ENCODE peak calls at places on chromosome 12, in eight cellular contexts. N is MCF 10A, T is epithelial cell of esophagus, U is lower leg skin, K is AG09309, C is PC-3, H is HL-60, R is stomach. E is an unnamed sample.

GRCh38 chr12:82955020-82955419 is 268.3 kb downstream of the TMTC2 start:
- DNase-seq in T (peak), N (peak), R (no peak), C (peak), K (no peak), U (no peak), H (no peak), E (no peak)

GRCh38 chr12:50006754-50007442 is 18.4 kb downstream of the RACGAP1 start:
- DNase-seq in C (peak), T (peak), U (no peak), R (no peak), H (no peak), K (no peak), N (no peak), E (no peak)

GRCh38 chr12:111270128-111270651 is 98.7 kb downstream of the PHETA1 start:
- DNase-seq in T (no peak), C (no peak), H (no peak), N (no peak), U (no peak), R (no peak), K (no peak), E (no peak)

GRCh38 chr12:100229036-100229635 is 28.5 kb downstream of the ACTR6 start:
- DNase-seq in H (peak), K (no peak), C (peak), T (peak), N (peak), U (no peak), R (no peak), E (no peak)

GRCh38 chr12:127161466-127161865 is 1105.5 kb upstream of the TMEM132C start:
- DNase-seq in K (no peak), N (no peak), C (no peak), T (no peak), H (no peak), U (no peak), R (no peak), E (no peak)

GRCh38 chr12:6337958-6338406 is 3.9 kb downstream of the TNFRSF1A start:
- DNase-seq in N (peak), H (peak), U (no peak), K (no peak), R (no peak), T (no peak), C (no peak), E (no peak)

GRCh38 chr12:111446044-111446581 is 40.4 kb downstream of the SH2B3 start:
- DNase-seq in R (peak), C (no peak), K (no peak), U (peak), T (no peak), H (no peak), N (peak), E (no peak)

GRCh38 chr12:20122274-20122673 is 246.1 kb upstream of the PDE3A start:
- DNase-seq in N (peak), K (no peak), R (no peak), T (no peak), H (no peak), U (no peak), C (no peak), E (no peak)

GRCh38 chr12:88258396-88258795 is 116.3 kb downstream of the TMTC3 start:
- DNase-seq in N (no peak), K (peak), T (no peak), R (no peak), C (no peak), H (no peak), U (no peak), E (no peak)

GRCh38 chr12:124527861-124528561 is 39.4 kb downstream of the NCOR2 start:
- DNase-seq in C (no peak), U (no peak), H (no peak), T (peak), K (no peak), N (no peak), R (no peak), E (no peak)

GRCh38 chr12:88298761-88299242 is 156.7 kb downstream of the TMTC3 start:
- DNase-seq in H (no peak), T (peak), K (peak), C (peak), R (peak), U (no peak), N (peak), E (no peak)

GRCh38 chr12:40864891-40865290 is 172.7 kb downstream of the CNTN1 start:
- DNase-seq in N (no peak), T (no peak), H (no peak), U (no peak), R (no peak), K (no peak), C (no peak), E (no peak)

DNA sequence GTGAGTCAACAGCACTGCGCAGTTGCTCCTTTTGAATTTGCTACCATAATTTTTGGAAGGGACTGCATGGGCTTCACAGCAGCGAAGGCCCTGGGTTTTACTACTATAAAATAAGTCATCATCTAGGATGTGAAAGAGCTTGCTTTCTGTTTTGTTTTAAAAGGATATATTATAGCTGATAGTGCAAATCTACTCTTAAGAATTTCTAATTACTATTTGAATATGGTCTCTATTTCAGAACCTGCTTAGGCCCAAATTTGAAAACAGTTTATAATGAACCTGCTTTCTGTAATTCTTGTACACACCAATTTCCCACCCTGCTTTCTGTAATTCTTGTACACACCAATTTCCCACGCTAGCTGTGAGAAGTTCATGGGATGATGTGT is 73.0 kb downstream of the SRGAP1 start:
- DNase-seq in C (no peak), U (no peak), R (no peak), N (no peak), H (no peak), K (no peak), T (no peak), E (no peak)
- TF ChIP-seq CTCF in C (no peak), U (no peak), R (no peak), N (no peak), H (no peak), K (no peak), T (no peak), E (no peak)

GRCh38 chr12:84910549-84911241 is 1.9 kb downstream of the SLC6A15 start:
- DNase-seq in K (no peak), U (no peak), T (peak), N (no peak), R (no peak), H (no peak), C (no peak), E (no peak)

GRCh38 chr12:84911331-84912190 is 1.0 kb downstream of the SLC6A15 start:
- DNase-seq in U (peak), C (peak), K (no peak), R (no peak), H (no peak), T (peak), N (peak), E (peak)

GRCh38 chr12:84913151-84913550 is 552 bp upstream of the SLC6A15 start:
- DNase-seq in C (no peak), T (peak), K (no peak), H (no peak), N (peak), U (peak), R (no peak), E (no peak)

GRCh38 chr12:84912191-84913142 is at the start of gene SLC6A15:
- DNase-seq in K (no peak), T (peak), R (no peak), N (peak), H (no peak), C (no peak), U (peak), E (peak)
- TF ChIP-seq CTCF in K (peak), T (peak), R (no peak), N (peak), H (no peak), C (no peak), U (no peak), E (peak)

DNA sequence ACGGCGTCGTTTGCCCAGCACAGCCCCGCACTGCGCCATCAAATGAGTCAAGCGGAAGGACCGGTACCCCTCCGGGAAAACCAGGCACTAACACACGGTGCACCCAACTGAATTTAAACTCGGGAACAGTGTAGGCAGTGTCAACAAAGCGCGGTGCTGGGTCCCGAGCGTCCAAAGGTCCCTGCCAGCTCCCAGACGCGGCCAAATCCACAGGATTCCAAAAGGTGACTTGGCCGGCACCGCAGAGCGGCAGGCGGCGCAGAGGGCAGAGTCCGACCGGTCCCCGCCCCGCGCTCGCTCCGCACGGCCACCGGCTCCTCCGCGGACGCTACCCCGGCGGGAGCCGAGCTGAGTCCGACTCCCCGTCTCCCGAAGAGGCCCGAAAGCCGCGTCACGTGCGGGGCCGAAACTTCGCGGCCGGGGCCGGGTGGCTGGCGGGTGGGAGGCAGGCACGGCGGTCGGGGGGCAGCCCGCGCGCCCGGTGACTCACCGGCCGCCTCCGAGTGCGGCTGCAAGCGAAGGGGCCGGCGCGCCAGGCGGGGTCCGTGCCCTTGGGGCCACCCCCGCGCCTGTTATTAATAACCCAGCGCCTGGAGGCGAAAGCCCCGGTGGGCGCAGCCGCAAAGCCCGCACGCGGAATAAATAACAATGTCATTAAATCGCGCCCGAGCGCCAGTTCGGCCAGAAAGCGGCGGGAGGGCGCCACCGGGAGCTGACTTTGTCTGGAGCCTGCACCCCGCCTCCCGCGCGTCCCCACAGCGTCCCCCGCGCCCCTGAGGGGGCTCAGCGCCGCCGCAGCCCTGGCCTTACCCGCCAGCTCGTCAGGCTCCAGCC is 823 bp downstream of the DENND5B start:
- DNase-seq in R (peak), H (peak), K (no peak), U (peak), C (peak), T (peak), N (peak), E (peak)
- TF ChIP-seq CTCF in R (no peak), H (no peak), K (no peak), U (no peak), C (no peak), T (no peak), N (no peak), E (peak)

DNA sequence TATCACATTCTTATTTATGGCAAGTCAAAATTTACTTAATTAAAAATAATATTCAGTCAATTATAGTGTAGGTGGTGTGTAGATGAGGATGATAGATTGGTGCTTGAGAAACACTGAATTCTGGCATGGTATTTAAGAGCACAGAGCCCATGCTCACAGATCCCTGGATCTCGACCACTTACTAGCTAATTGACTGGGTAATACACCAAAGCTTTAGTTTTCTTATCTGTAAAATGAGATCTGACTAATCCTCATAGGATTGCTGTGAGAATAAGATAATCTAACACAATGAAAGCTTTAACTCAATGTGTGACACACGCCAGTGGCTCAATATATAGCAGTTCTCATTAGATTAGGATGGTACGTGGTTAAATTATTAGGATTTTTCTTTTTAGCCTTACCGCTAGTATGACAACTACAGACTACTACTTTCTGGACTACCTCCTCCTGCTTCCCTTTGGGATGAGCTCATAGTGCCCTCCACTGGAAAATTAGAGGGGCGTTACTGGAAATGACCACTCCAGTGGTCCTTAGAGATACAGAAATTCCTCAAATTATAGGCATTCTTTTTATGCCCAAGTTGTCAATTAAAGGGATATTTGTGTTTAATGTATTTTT is 482.8 kb upstream of the TBX3 start:
- DNase-seq in H (no peak), C (peak), R (no peak), N (peak), U (no peak), K (peak), T (no peak), E (no peak)
- TF ChIP-seq CTCF in H (no peak), C (no peak), R (no peak), N (no peak), U (no peak), K (peak), T (no peak), E (no peak)

GRCh38 chr12:28240853-28241252 is 50.6 kb downstream of the CCDC91 start:
- DNase-seq in N (no peak), C (no peak), T (no peak), K (no peak), H (no peak), R (no peak), U (no peak), E (no peak)

GRCh38 chr12:28235985-28236384 is 45.7 kb downstream of the CCDC91 start:
- DNase-seq in U (no peak), C (no peak), H (no peak), K (no peak), N (no peak), R (no peak), T (no peak), E (no peak)

GRCh38 chr12:28235017-28235416 is 44.8 kb downstream of the CCDC91 start:
- DNase-seq in T (no peak), K (no peak), C (no peak), R (no peak), U (no peak), N (no peak), H (peak), E (no peak)

GRCh38 chr12:28239918-28240317 is 49.7 kb downstream of the CCDC91 start:
- DNase-seq in C (no peak), K (no peak), H (no peak), R (no peak), U (no peak), N (no peak), T (no peak), E (no peak)

GRCh38 chr12:28237423-28237822 is 47.2 kb downstream of the CCDC91 start:
- DNase-seq in C (peak), U (no peak), T (peak), H (no peak), K (no peak), R (no peak), N (peak), E (no peak)
- TF ChIP-seq CTCF in C (peak), U (no peak), T (peak), H (no peak), K (peak), R (no peak), N (no peak), E (peak)

GRCh38 chr12:17079251-17079909 is 473.4 kb upstream of the LMO3 start:
- DNase-seq in C (peak), K (no peak), R (no peak), T (peak), H (no peak), U (no peak), N (no peak), E (no peak)
- TF ChIP-seq CTCF in C (peak), K (no peak), R (no peak), T (no peak), H (no peak), U (no peak), N (no peak), E (peak)

GRCh38 chr12:14776236-14776959 is 26.9 kb downstream of the WBP11 start:
- DNase-seq in N (peak), H (no peak), U (no peak), T (no peak), K (no peak), C (peak), R (no peak), E (no peak)
- TF ChIP-seq CTCF in N (no peak), H (no peak), U (no peak), T (no peak), K (no peak), C (peak), R (no peak), E (peak)

E was measured in progenitor cell of endocrine pancreas.